ENCODE peak calls at places on chromosomes 13 and 19, in nine cellular contexts. A, D, X, E, B, I, Q, N and T are unnamed samples.

GRCh38 chr19:8304841-8305621 is 3.1 kb downstream of the CD320 start:
- DNase-seq in A (peak), D (no peak), X (no peak), E (peak), B (peak), I (no peak), Q (no peak), N (no peak), T (no peak)

GRCh38 chr19:4088065-4088679 is 21.5 kb upstream of the ZBTB7A start:
- DNase-seq in A (no peak), D (no peak), X (no peak), E (no peak), B (no peak), I (no peak), Q (no peak), N (no peak), T (no peak)

GRCh38 chr19:47380559-47380958 is 31.4 kb downstream of the DHX34 start:
- DNase-seq in A (no peak), D (no peak), X (no peak), E (no peak), B (no peak), I (no peak), Q (no peak), N (no peak), T (no peak)

GRCh38 chr13:26328326-26328725 is 74.4 kb downstream of the CDK8 start:
- DNase-seq in A (no peak), D (no peak), X (no peak), E (no peak), B (no peak), I (no peak), Q (no peak), N (no peak), T (no peak)

GRCh38 chr19:35908977-35909683 is 1.0 kb upstream of the TYROBP start:
- DNase-seq in A (peak), D (no peak), X (no peak), E (no peak), B (no peak), I (no peak), Q (no peak), N (no peak), T (no peak)

GRCh38 chr13:113613789-113614379 is 29.3 kb downstream of the TFDP1 start:
- DNase-seq in A (no peak), D (no peak), X (no peak), E (no peak), B (no peak), I (no peak), Q (no peak), N (no peak), T (no peak)

GRCh38 chr13:94352057-94352456 is 127.4 kb downstream of the DCT start:
- DNase-seq in A (no peak), D (no peak), X (no peak), E (no peak), B (no peak), I (no peak), Q (no peak), N (no peak), T (no peak)

GRCh38 chr19:23439623-23440022 is 44.4 kb upstream of the ZNF91 start:
- DNase-seq in A (no peak), D (no peak), X (no peak), E (no peak), B (no peak), I (no peak), Q (no peak), N (no peak), T (no peak)

GRCh38 chr13:30752201-30752797 is 17.0 kb downstream of the ALOX5AP start:
- DNase-seq in A (peak), D (peak), X (no peak), E (no peak), B (no peak), I (no peak), Q (no peak), N (no peak), T (no peak)

GRCh38 chr13:89393758-89394157 is 1722.6 kb downstream of the SLITRK5 start:
- DNase-seq in A (no peak), D (no peak), X (no peak), E (no peak), B (no peak), I (no peak), Q (no peak), N (no peak), T (no peak)

GRCh38 chr19:50205681-50206138 is 2.3 kb downstream of the MYH14 start:
- DNase-seq in A (no peak), D (no peak), X (no peak), E (no peak), B (no peak), I (peak), Q (no peak), N (no peak), T (no peak)

GRCh38 chr19:13109361-13110098 is 6.9 kb upstream of the LYL1 start:
- DNase-seq in A (no peak), D (no peak), X (no peak), E (no peak), B (no peak), I (no peak), Q (no peak), N (no peak), T (no peak)